ENCODE peak calls at places on chromosomes 11 and 22, in ten cellular contexts. One of them, this sample, is unnamed.

GRCh38 chr11:18790820-18791174 is 801 bp downstream of the PTPN5 start:
- DNase-seq in HepG2: no peak
- DNase-seq in COR-L47: no peak
- DNase-seq in CD8-positive, alpha-beta memory T cell: no peak
- DNase-seq in cardiac fibroblast: no peak
- DNase-seq in brain microvascular endothelial cell: no peak
- DNase-seq in NCI-H2029 treated with DMSO at 0.1 percent for 48 hours: no peak
- DNase-seq in tibial artery: no peak
- DNase-seq in left ventricle myocardium superior: no peak
- DNase-seq in SW 1271: no peak
- DNase-seq in this sample: no peak

GRCh38 chr22:46971141-46971775 is 208.8 kb downstream of the TBC1D22A start:
- DNase-seq in CD8-positive, alpha-beta memory T cell: no peak
- DNase-seq in cardiac fibroblast: peak
- DNase-seq in COR-L47: no peak
- DNase-seq in tibial artery: no peak
- DNase-seq in SW 1271: no peak
- DNase-seq in left ventricle myocardium superior: peak
- DNase-seq in brain microvascular endothelial cell: peak
- DNase-seq in HepG2: no peak
- DNase-seq in NCI-H2029 treated with DMSO at 0.1 percent for 48 hours: peak
- DNase-seq in this sample: no peak

GRCh38 chr11:86313793-86314192 is 11.8 kb downstream of the HIKESHI start:
- DNase-seq in COR-L47: no peak
- DNase-seq in left ventricle myocardium superior: no peak
- DNase-seq in tibial artery: no peak
- DNase-seq in cardiac fibroblast: no peak
- DNase-seq in HepG2: no peak
- DNase-seq in brain microvascular endothelial cell: no peak
- DNase-seq in SW 1271: no peak
- DNase-seq in NCI-H2029 treated with DMSO at 0.1 percent for 48 hours: no peak
- DNase-seq in CD8-positive, alpha-beta memory T cell: no peak
- DNase-seq in this sample: no peak

GRCh38 chr11:34331736-34332135 is 26.1 kb downstream of the ABTB2 start:
- DNase-seq in CD8-positive, alpha-beta memory T cell: no peak
- DNase-seq in left ventricle myocardium superior: no peak
- DNase-seq in SW 1271: no peak
- DNase-seq in tibial artery: no peak
- DNase-seq in NCI-H2029 treated with DMSO at 0.1 percent for 48 hours: no peak
- DNase-seq in HepG2: no peak
- DNase-seq in cardiac fibroblast: no peak
- DNase-seq in brain microvascular endothelial cell: no peak
- DNase-seq in COR-L47: no peak
- DNase-seq in this sample: no peak

GRCh38 chr11:870127-870413 is 27.4 kb downstream of the TSPAN4 start:
- DNase-seq in CD8-positive, alpha-beta memory T cell: no peak
- DNase-seq in COR-L47: no peak
- DNase-seq in SW 1271: no peak
- DNase-seq in left ventricle myocardium superior: no peak
- DNase-seq in HepG2: peak
- DNase-seq in NCI-H2029 treated with DMSO at 0.1 percent for 48 hours: no peak
- DNase-seq in cardiac fibroblast: no peak
- DNase-seq in tibial artery: no peak
- DNase-seq in brain microvascular endothelial cell: no peak
- DNase-seq in this sample: no peak

GRCh38 chr11:9831122-9831521 is 167.2 kb downstream of the SWAP70 start:
- DNase-seq in tibial artery: no peak
- DNase-seq in brain microvascular endothelial cell: no peak
- DNase-seq in CD8-positive, alpha-beta memory T cell: no peak
- DNase-seq in NCI-H2029 treated with DMSO at 0.1 percent for 48 hours: peak
- DNase-seq in COR-L47: peak
- DNase-seq in SW 1271: no peak
- DNase-seq in HepG2: no peak
- DNase-seq in cardiac fibroblast: no peak
- DNase-seq in left ventricle myocardium superior: no peak
- DNase-seq in this sample: no peak

GRCh38 chr11:120337133-120337895 is 1.1 kb downstream of the ARHGEF12 start:
- DNase-seq in CD8-positive, alpha-beta memory T cell: no peak
- DNase-seq in SW 1271: no peak
- DNase-seq in tibial artery: peak
- DNase-seq in left ventricle myocardium superior: peak
- DNase-seq in HepG2: peak
- DNase-seq in brain microvascular endothelial cell: no peak
- DNase-seq in NCI-H2029 treated with DMSO at 0.1 percent for 48 hours: peak
- DNase-seq in COR-L47: no peak
- DNase-seq in cardiac fibroblast: no peak
- DNase-seq in this sample: no peak

GRCh38 chr11:65032216-65032615 is 5.0 kb downstream of the SNX15 start:
- DNase-seq in cardiac fibroblast: no peak
- DNase-seq in SW 1271: no peak
- DNase-seq in left ventricle myocardium superior: no peak
- DNase-seq in tibial artery: no peak
- DNase-seq in NCI-H2029 treated with DMSO at 0.1 percent for 48 hours: no peak
- DNase-seq in CD8-positive, alpha-beta memory T cell: no peak
- DNase-seq in COR-L47: no peak
- DNase-seq in HepG2: no peak
- DNase-seq in brain microvascular endothelial cell: no peak
- DNase-seq in this sample: no peak

GRCh38 chr11:122101625-122102291 is 14.3 kb downstream of the BLID start:
- DNase-seq in NCI-H2029 treated with DMSO at 0.1 percent for 48 hours: peak
- DNase-seq in tibial artery: peak
- DNase-seq in brain microvascular endothelial cell: peak
- DNase-seq in COR-L47: no peak
- DNase-seq in cardiac fibroblast: peak
- DNase-seq in left ventricle myocardium superior: peak
- DNase-seq in SW 1271: no peak
- DNase-seq in CD8-positive, alpha-beta memory T cell: no peak
- DNase-seq in HepG2: peak
- DNase-seq in this sample: no peak

GRCh38 chr11:82718841-82719240 is 14.8 kb downstream of the FAM181B start:
- DNase-seq in left ventricle myocardium superior: no peak
- DNase-seq in COR-L47: no peak
- DNase-seq in CD8-positive, alpha-beta memory T cell: no peak
- DNase-seq in SW 1271: no peak
- DNase-seq in NCI-H2029 treated with DMSO at 0.1 percent for 48 hours: no peak
- DNase-seq in HepG2: no peak
- DNase-seq in cardiac fibroblast: no peak
- DNase-seq in brain microvascular endothelial cell: no peak
- DNase-seq in tibial artery: no peak
- DNase-seq in this sample: no peak

GRCh38 chr11:85941380-85941973 is 86.3 kb downstream of the CCDC83 start:
- DNase-seq in CD8-positive, alpha-beta memory T cell: no peak
- DNase-seq in left ventricle myocardium superior: peak
- DNase-seq in NCI-H2029 treated with DMSO at 0.1 percent for 48 hours: no peak
- DNase-seq in cardiac fibroblast: peak
- DNase-seq in COR-L47: peak
- DNase-seq in HepG2: peak
- DNase-seq in tibial artery: peak
- DNase-seq in brain microvascular endothelial cell: peak
- DNase-seq in SW 1271: no peak
- DNase-seq in this sample: no peak

GRCh38 chr11:72343159-72343756 is 91.1 kb downstream of the CLPB start:
- DNase-seq in tibial artery: no peak
- DNase-seq in left ventricle myocardium superior: no peak
- DNase-seq in NCI-H2029 treated with DMSO at 0.1 percent for 48 hours: no peak
- DNase-seq in CD8-positive, alpha-beta memory T cell: no peak
- DNase-seq in COR-L47: no peak
- DNase-seq in brain microvascular endothelial cell: no peak
- DNase-seq in cardiac fibroblast: no peak
- DNase-seq in HepG2: no peak
- DNase-seq in SW 1271: no peak
- DNase-seq in this sample: no peak

GRCh38 chr22:23481369-23481768 is 98.7 kb downstream of the IGLL1 start:
- DNase-seq in SW 1271: no peak
- DNase-seq in HepG2: no peak
- DNase-seq in COR-L47: no peak
- DNase-seq in brain microvascular endothelial cell: no peak
- DNase-seq in left ventricle myocardium superior: no peak
- DNase-seq in CD8-positive, alpha-beta memory T cell: no peak
- DNase-seq in NCI-H2029 treated with DMSO at 0.1 percent for 48 hours: no peak
- DNase-seq in cardiac fibroblast: no peak
- DNase-seq in tibial artery: no peak
- DNase-seq in this sample: no peak

GRCh38 chr11:29268733-29269132 is 748.1 kb downstream of the KCNA4 start:
- DNase-seq in CD8-positive, alpha-beta memory T cell: no peak
- DNase-seq in COR-L47: no peak
- DNase-seq in cardiac fibroblast: no peak
- DNase-seq in left ventricle myocardium superior: no peak
- DNase-seq in HepG2: no peak
- DNase-seq in NCI-H2029 treated with DMSO at 0.1 percent for 48 hours: no peak
- DNase-seq in tibial artery: no peak
- DNase-seq in SW 1271: no peak
- DNase-seq in brain microvascular endothelial cell: no peak
- DNase-seq in this sample: no peak

GRCh38 chr22:34800265-34800664 is 265.7 kb upstream of the ISX start:
- DNase-seq in cardiac fibroblast: peak
- DNase-seq in HepG2: no peak
- DNase-seq in NCI-H2029 treated with DMSO at 0.1 percent for 48 hours: no peak
- DNase-seq in COR-L47: no peak
- DNase-seq in left ventricle myocardium superior: no peak
- DNase-seq in SW 1271: no peak
- DNase-seq in CD8-positive, alpha-beta memory T cell: no peak
- DNase-seq in tibial artery: no peak
- DNase-seq in brain microvascular endothelial cell: no peak
- DNase-seq in this sample: no peak

GRCh38 chr11:2768471-2769408 is 68.9 kb upstream of the KCNQ1OT1 start:
- DNase-seq in tibial artery: no peak
- DNase-seq in NCI-H2029 treated with DMSO at 0.1 percent for 48 hours: no peak
- DNase-seq in cardiac fibroblast: peak
- DNase-seq in left ventricle myocardium superior: peak
- DNase-seq in brain microvascular endothelial cell: peak
- DNase-seq in CD8-positive, alpha-beta memory T cell: no peak
- DNase-seq in SW 1271: no peak
- DNase-seq in HepG2: no peak
- DNase-seq in COR-L47: no peak
- DNase-seq in this sample: no peak

GRCh38 chr11:10938231-10938630 is 80.4 kb upstream of the ZBED5 start:
- DNase-seq in CD8-positive, alpha-beta memory T cell: no peak
- DNase-seq in cardiac fibroblast: no peak
- DNase-seq in NCI-H2029 treated with DMSO at 0.1 percent for 48 hours: no peak
- DNase-seq in HepG2: no peak
- DNase-seq in tibial artery: no peak
- DNase-seq in SW 1271: no peak
- DNase-seq in left ventricle myocardium superior: no peak
- DNase-seq in COR-L47: no peak
- DNase-seq in brain microvascular endothelial cell: no peak
- DNase-seq in this sample: no peak

GRCh38 chr22:39153220-39153860 is 860 bp upstream of the CBX7 start:
- DNase-seq in tibial artery: peak
- DNase-seq in CD8-positive, alpha-beta memory T cell: no peak
- DNase-seq in COR-L47: no peak
- DNase-seq in HepG2: no peak
- DNase-seq in brain microvascular endothelial cell: no peak
- DNase-seq in NCI-H2029 treated with DMSO at 0.1 percent for 48 hours: no peak
- DNase-seq in SW 1271: no peak
- DNase-seq in left ventricle myocardium superior: no peak
- DNase-seq in cardiac fibroblast: no peak
- DNase-seq in this sample: no peak

GRCh38 chr11:75776546-75776945 is 8.0 kb downstream of the DGAT2 start:
- DNase-seq in left ventricle myocardium superior: no peak
- DNase-seq in NCI-H2029 treated with DMSO at 0.1 percent for 48 hours: no peak
- DNase-seq in cardiac fibroblast: no peak
- DNase-seq in CD8-positive, alpha-beta memory T cell: no peak
- DNase-seq in COR-L47: no peak
- DNase-seq in tibial artery: no peak
- DNase-seq in HepG2: no peak
- DNase-seq in brain microvascular endothelial cell: no peak
- DNase-seq in SW 1271: no peak
- DNase-seq in this sample: no peak

GRCh38 chr22:40411506-40411861 is 41.1 kb downstream of the SGSM3 start:
- DNase-seq in cardiac fibroblast: no peak
- DNase-seq in brain microvascular endothelial cell: no peak
- DNase-seq in tibial artery: peak
- DNase-seq in left ventricle myocardium superior: peak
- DNase-seq in NCI-H2029 treated with DMSO at 0.1 percent for 48 hours: no peak
- DNase-seq in COR-L47: no peak
- DNase-seq in HepG2: no peak
- DNase-seq in SW 1271: no peak
- DNase-seq in CD8-positive, alpha-beta memory T cell: no peak
- DNase-seq in this sample: no peak

GRCh38 chr11:66851698-66852465 is 5.0 kb upstream of the LRFN4 start:
- DNase-seq in SW 1271: no peak
- DNase-seq in left ventricle myocardium superior: peak
- DNase-seq in tibial artery: peak
- DNase-seq in CD8-positive, alpha-beta memory T cell: no peak
- DNase-seq in cardiac fibroblast: no peak
- DNase-seq in HepG2: no peak
- DNase-seq in COR-L47: no peak
- DNase-seq in NCI-H2029 treated with DMSO at 0.1 percent for 48 hours: no peak
- DNase-seq in brain microvascular endothelial cell: no peak
- DNase-seq in this sample: no peak